ENCODE peak calls at places on chromosomes 1 and 21, in four cellular contexts. X is K562, V is HEK293T, T is WTC11. F is an unnamed sample.

GRCh38 chr1:16076871-16077250 is 3.4 kb upstream of the FAM131C start:
- DNase-seq in X (no peak), V (no peak), T (no peak), F (no peak)

GRCh38 chr1:156195853-156196252 is 1.9 kb downstream of the SLC25A44 start:
- DNase-seq in X (no peak), V (no peak), T (no peak), F (no peak)

GRCh38 chr1:72954943-72955342 is 672.6 kb upstream of the NEGR1 start:
- DNase-seq in X (no peak), V (no peak), T (no peak), F (no peak)

GRCh38 chr21:36757246-36757645 is 58.3 kb downstream of the SIM2 start:
- DNase-seq in X (peak), V (no peak), T (no peak), F (no peak)

GRCh38 chr1:91548382-91549040 is 47.9 kb downstream of the CDC7 start:
- DNase-seq in X (no peak), V (no peak), T (no peak), F (no peak)

GRCh38 chr1:151867785-151868403 is 14.4 kb upstream of the THEM5 start:
- DNase-seq in X (peak), V (no peak), T (no peak), F (no peak)

GRCh38 chr1:200288226-200288625 is 121.6 kb downstream of the ZNF281 start:
- DNase-seq in X (no peak), V (no peak), T (no peak), F (no peak)

GRCh38 chr1:89802841-89803240 is 18.0 kb upstream of the LRRC8D start:
- DNase-seq in X (no peak), V (no peak), T (no peak), F (no peak)

GRCh38 chr1:227726318-227726717 is 8.8 kb downstream of the JMJD4 start:
- DNase-seq in X (no peak), V (no peak), T (no peak), F (no peak)

GRCh38 chr1:171173069-171173468 is 12.0 kb upstream of the FMO2 start:
- DNase-seq in X (no peak), V (no peak), T (no peak), F (no peak)

GRCh38 chr1:101037316-101037715 is 11.7 kb upstream of the DPH5 start:
- DNase-seq in X (no peak), V (no peak), T (no peak), F (no peak)
- TF ChIP-seq ELF4 in X (no peak), V (no peak), T (no peak), F (no peak)

GRCh38 chr1:184843732-184844495 is 89.3 kb upstream of the EDEM3 start:
- DNase-seq in X (peak), V (no peak), T (no peak), F (no peak)

GRCh38 chr1:184836081-184836480 is 81.4 kb upstream of the EDEM3 start:
- DNase-seq in X (no peak), V (no peak), T (no peak), F (no peak)

GRCh38 chr1:184840596-184840995 is 85.9 kb upstream of the EDEM3 start:
- DNase-seq in X (no peak), V (no peak), T (no peak), F (no peak)

GRCh38 chr1:184836934-184837698 is 82.5 kb upstream of the EDEM3 start:
- DNase-seq in X (no peak), V (no peak), T (no peak), F (no peak)

DNA sequence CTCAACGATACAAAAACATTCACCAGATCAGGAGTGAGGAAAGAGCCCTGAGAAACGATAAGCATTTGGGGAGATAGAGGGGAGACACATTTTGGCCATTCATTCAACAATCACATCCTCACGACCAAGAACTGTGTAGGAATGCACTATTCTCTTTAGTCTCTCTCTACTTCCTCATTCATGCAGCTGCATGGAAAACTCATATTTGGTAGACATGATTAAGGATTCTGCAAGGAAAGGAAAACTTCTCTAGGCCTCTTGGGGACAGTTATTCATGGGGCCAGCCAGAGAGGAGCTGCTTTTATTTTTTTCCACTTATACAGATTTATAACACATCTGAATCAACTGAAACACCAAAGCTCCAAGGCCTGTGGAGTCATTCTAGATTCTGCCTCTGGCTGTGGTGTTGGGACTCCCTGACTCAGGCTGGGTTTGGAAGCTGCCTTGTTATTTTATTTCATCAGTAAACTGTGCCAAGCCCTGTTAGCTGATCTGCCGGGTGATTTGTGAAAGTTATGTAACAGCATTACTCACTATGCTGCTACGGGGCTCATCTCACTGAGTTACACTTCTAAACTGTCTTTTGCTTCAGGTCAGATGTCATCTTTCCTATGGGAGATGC is 83.8 kb upstream of the EDEM3 start:
- DNase-seq in X (no peak), V (no peak), T (no peak), F (no peak)
- TF ChIP-seq ELF4 in X (no peak), V (no peak), T (no peak), F (no peak)

GRCh38 chr1:202085682-202086373 is 36.9 kb upstream of the GPR37L1 start:
- DNase-seq in X (no peak), V (peak), T (peak), F (peak)
- TF ChIP-seq ELF4 in X (no peak), V (no peak), T (no peak), F (no peak)

GRCh38 chr1:236502579-236502971 is 21.2 kb upstream of the LGALS8 start:
- DNase-seq in X (no peak), V (no peak), T (no peak), F (peak)
- TF ChIP-seq ELF4 in X (no peak), V (no peak), T (no peak), F (no peak)

GRCh38 chr21:31248598-31248997 is 95.5 kb downstream of the TIAM1 start:
- DNase-seq in X (no peak), V (no peak), T (no peak), F (no peak)
- TF ChIP-seq ELF4 in X (no peak), V (no peak), T (no peak), F (no peak)

GRCh38 chr1:144101397-144102050 is 129.7 kb upstream of the FAM72C start:
- DNase-seq in X (no peak), V (no peak), T (peak), F (no peak)
- TF ChIP-seq ELF4 in X (no peak), V (no peak), T (no peak), F (no peak)

GRCh38 chr1:107748529-107748928 is 216.5 kb downstream of the VAV3 start:
- DNase-seq in X (peak), V (peak), T (no peak), F (peak)

GRCh38 chr1:107750364-107750959 is 214.5 kb downstream of the VAV3 start:
- DNase-seq in X (peak), V (peak), T (peak), F (peak)
- TF ChIP-seq ELF4 in X (no peak), V (no peak), T (no peak), F (no peak)

F was measured in HepG2.